ENCODE peak calls at places on chromosomes 12 and 14, in four cellular contexts. E, K, H and R are unnamed samples.

GRCh38 chr14:54048736-54049135 is 92.1 kb upstream of the BMP4 start:
- DNase-seq in E (no peak), K (no peak), H (no peak), R (peak)

GRCh38 chr14:65696801-65697200 is 284.3 kb downstream of the FUT8 start:
- DNase-seq in E (no peak), K (no peak), H (peak), R (no peak)

GRCh38 chr12:1523046-1523445 is 71.3 kb downstream of the FBXL14 start:
- DNase-seq in E (no peak), K (no peak), H (no peak), R (no peak)

GRCh38 chr12:102960766-102961487 is 3.5 kb downstream of the ASCL1 start:
- DNase-seq in E (no peak), K (no peak), H (no peak), R (no peak)

GRCh38 chr14:72666610-72667009 is 227.3 kb downstream of the DPF3 start:
- DNase-seq in E (no peak), K (no peak), H (peak), R (peak)

GRCh38 chr12:32569256-32569655 is 109.8 kb upstream of the DNM1L start:
- DNase-seq in E (no peak), K (no peak), H (no peak), R (peak)

GRCh38 chr12:22250762-22251161 is 83.7 kb downstream of the ST8SIA1 start:
- DNase-seq in E (no peak), K (no peak), H (no peak), R (no peak)

GRCh38 chr12:103326190-103326589 is 169.6 kb downstream of the C12orf42 start:
- DNase-seq in E (no peak), K (no peak), H (peak), R (peak)

GRCh38 chr14:48665077-48665784 is 920.9 kb downstream of the RPS29 start:
- DNase-seq in E (no peak), K (no peak), H (no peak), R (peak)

GRCh38 chr14:83217492-83217891 is 1683.8 kb upstream of the SEL1L start:
- DNase-seq in E (no peak), K (no peak), H (no peak), R (peak)

GRCh38 chr12:94186461-94187237 is 38.3 kb downstream of the PLXNC1 start:
- DNase-seq in E (no peak), K (no peak), H (peak), R (peak)

GRCh38 chr14:90518941-90519256 is 122.1 kb downstream of the CALM1 start:
- DNase-seq in E (no peak), K (peak), H (peak), R (peak)

GRCh38 chr12:126202138-126202537 is 1136.9 kb downstream of the AACS start:
- DNase-seq in E (no peak), K (no peak), H (no peak), R (no peak)

GRCh38 chr12:10031771-10032175 is 1.3 kb downstream of the CLEC9A start:
- DNase-seq in E (no peak), K (no peak), H (peak), R (peak)

GRCh38 chr12:47938093-47938492 is 25.3 kb upstream of the TMEM106C start:
- DNase-seq in E (no peak), K (no peak), H (peak), R (peak)

GRCh38 chr12:120584343-120585149 is 3.3 kb upstream of the POP5 start:
- DNase-seq in E (peak), K (peak), H (peak), R (peak)

GRCh38 chr14:94670692-94671285 is 58.6 kb downstream of the SERPINA3 start:
- DNase-seq in E (no peak), K (no peak), H (no peak), R (no peak)